ENCODE peak calls at places on chromosomes 6 and 20, in eight cellular contexts. One of them, this sample, is unnamed.

GRCh38 chr6:44590471-44590870 is 203.0 kb downstream of the CDC5L start:
- DNase-seq in caudate nucleus: no peak
- DNase-seq in upper lobe of left lung: no peak
- DNase-seq in choroid plexus epithelial cell: no peak
- DNase-seq in Panc1: no peak
- DNase-seq in GDM1: no peak
- DNase-seq in NCI-H1105 treated with DMSO at 0.1 percent for 48 hours: no peak
- DNase-seq in stimulated activated CD8-positive, alpha-beta memory T cell treated with anti-CD3 and anti-CD28 coated beads, Interleukin-4, amount 100 ng/mL, for 4 hours: no peak
- DNase-seq in this sample: peak

GRCh38 chr6:29626948-29627761 is 5.8 kb downstream of the GABBR1 start:
- DNase-seq in GDM1: no peak
- DNase-seq in NCI-H1105 treated with DMSO at 0.1 percent for 48 hours: no peak
- DNase-seq in Panc1: no peak
- DNase-seq in stimulated activated CD8-positive, alpha-beta memory T cell treated with anti-CD3 and anti-CD28 coated beads, Interleukin-4, amount 100 ng/mL, for 4 hours: no peak
- DNase-seq in caudate nucleus: peak
- DNase-seq in upper lobe of left lung: peak
- DNase-seq in choroid plexus epithelial cell: no peak
- DNase-seq in this sample: no peak

GRCh38 chr6:52307900-52308372 is 23.4 kb upstream of the MCM3 start:
- DNase-seq in Panc1: no peak
- DNase-seq in stimulated activated CD8-positive, alpha-beta memory T cell treated with anti-CD3 and anti-CD28 coated beads, Interleukin-4, amount 100 ng/mL, for 4 hours: no peak
- DNase-seq in GDM1: peak
- DNase-seq in NCI-H1105 treated with DMSO at 0.1 percent for 48 hours: no peak
- DNase-seq in caudate nucleus: no peak
- DNase-seq in choroid plexus epithelial cell: no peak
- DNase-seq in upper lobe of left lung: no peak
- DNase-seq in this sample: no peak

GRCh38 chr20:1324598-1325172 is 4.3 kb downstream of the SDCBP2 start:
- DNase-seq in Panc1: no peak
- DNase-seq in stimulated activated CD8-positive, alpha-beta memory T cell treated with anti-CD3 and anti-CD28 coated beads, Interleukin-4, amount 100 ng/mL, for 4 hours: peak
- DNase-seq in NCI-H1105 treated with DMSO at 0.1 percent for 48 hours: no peak
- DNase-seq in caudate nucleus: no peak
- DNase-seq in GDM1: no peak
- DNase-seq in choroid plexus epithelial cell: peak
- DNase-seq in upper lobe of left lung: no peak
- DNase-seq in this sample: peak

GRCh38 chr6:51953246-51953645 is 134.2 kb downstream of the PKHD1 start:
- DNase-seq in upper lobe of left lung: no peak
- DNase-seq in stimulated activated CD8-positive, alpha-beta memory T cell treated with anti-CD3 and anti-CD28 coated beads, Interleukin-4, amount 100 ng/mL, for 4 hours: no peak
- DNase-seq in choroid plexus epithelial cell: no peak
- DNase-seq in Panc1: no peak
- DNase-seq in GDM1: no peak
- DNase-seq in NCI-H1105 treated with DMSO at 0.1 percent for 48 hours: no peak
- DNase-seq in caudate nucleus: no peak
- DNase-seq in this sample: no peak

GRCh38 chr6:5300206-5300764 is 39.0 kb downstream of the FARS2 start:
- DNase-seq in choroid plexus epithelial cell: no peak
- DNase-seq in NCI-H1105 treated with DMSO at 0.1 percent for 48 hours: no peak
- DNase-seq in stimulated activated CD8-positive, alpha-beta memory T cell treated with anti-CD3 and anti-CD28 coated beads, Interleukin-4, amount 100 ng/mL, for 4 hours: no peak
- DNase-seq in caudate nucleus: no peak
- DNase-seq in GDM1: no peak
- DNase-seq in upper lobe of left lung: no peak
- DNase-seq in Panc1: no peak
- DNase-seq in this sample: no peak

GRCh38 chr6:151060096-151060741 is 179.5 kb upstream of the AKAP12 start:
- DNase-seq in GDM1: no peak
- DNase-seq in stimulated activated CD8-positive, alpha-beta memory T cell treated with anti-CD3 and anti-CD28 coated beads, Interleukin-4, amount 100 ng/mL, for 4 hours: no peak
- DNase-seq in caudate nucleus: no peak
- DNase-seq in upper lobe of left lung: no peak
- DNase-seq in NCI-H1105 treated with DMSO at 0.1 percent for 48 hours: no peak
- DNase-seq in choroid plexus epithelial cell: peak
- DNase-seq in Panc1: peak
- DNase-seq in this sample: peak

GRCh38 chr6:90537027-90537426 is 49.8 kb downstream of the MAP3K7 start:
- DNase-seq in caudate nucleus: no peak
- DNase-seq in NCI-H1105 treated with DMSO at 0.1 percent for 48 hours: no peak
- DNase-seq in GDM1: no peak
- DNase-seq in choroid plexus epithelial cell: peak
- DNase-seq in upper lobe of left lung: no peak
- DNase-seq in stimulated activated CD8-positive, alpha-beta memory T cell treated with anti-CD3 and anti-CD28 coated beads, Interleukin-4, amount 100 ng/mL, for 4 hours: no peak
- DNase-seq in Panc1: no peak
- DNase-seq in this sample: no peak

GRCh38 chr20:47297746-47298145 is 58.8 kb downstream of the ZMYND8 start:
- DNase-seq in stimulated activated CD8-positive, alpha-beta memory T cell treated with anti-CD3 and anti-CD28 coated beads, Interleukin-4, amount 100 ng/mL, for 4 hours: no peak
- DNase-seq in NCI-H1105 treated with DMSO at 0.1 percent for 48 hours: no peak
- DNase-seq in upper lobe of left lung: no peak
- DNase-seq in caudate nucleus: no peak
- DNase-seq in choroid plexus epithelial cell: no peak
- DNase-seq in Panc1: no peak
- DNase-seq in GDM1: no peak
- DNase-seq in this sample: no peak

GRCh38 chr20:63768591-63769515 is 29.3 kb downstream of the SLC2A4RG start:
- DNase-seq in choroid plexus epithelial cell: no peak
- DNase-seq in stimulated activated CD8-positive, alpha-beta memory T cell treated with anti-CD3 and anti-CD28 coated beads, Interleukin-4, amount 100 ng/mL, for 4 hours: no peak
- DNase-seq in upper lobe of left lung: no peak
- DNase-seq in NCI-H1105 treated with DMSO at 0.1 percent for 48 hours: no peak
- DNase-seq in caudate nucleus: no peak
- DNase-seq in Panc1: no peak
- DNase-seq in GDM1: no peak
- DNase-seq in this sample: no peak

GRCh38 chr6:85360794-85361642 is 88.9 kb upstream of the NT5E start:
- DNase-seq in Panc1: peak
- DNase-seq in choroid plexus epithelial cell: peak
- DNase-seq in GDM1: no peak
- DNase-seq in stimulated activated CD8-positive, alpha-beta memory T cell treated with anti-CD3 and anti-CD28 coated beads, Interleukin-4, amount 100 ng/mL, for 4 hours: no peak
- DNase-seq in NCI-H1105 treated with DMSO at 0.1 percent for 48 hours: no peak
- DNase-seq in upper lobe of left lung: no peak
- DNase-seq in caudate nucleus: no peak
- DNase-seq in this sample: no peak

GRCh38 chr6:6557871-6558270 is 30.6 kb upstream of the LY86 start:
- DNase-seq in Panc1: no peak
- DNase-seq in choroid plexus epithelial cell: no peak
- DNase-seq in GDM1: no peak
- DNase-seq in caudate nucleus: no peak
- DNase-seq in stimulated activated CD8-positive, alpha-beta memory T cell treated with anti-CD3 and anti-CD28 coated beads, Interleukin-4, amount 100 ng/mL, for 4 hours: no peak
- DNase-seq in NCI-H1105 treated with DMSO at 0.1 percent for 48 hours: no peak
- DNase-seq in upper lobe of left lung: no peak
- DNase-seq in this sample: no peak

GRCh38 chr6:170287371-170287876 is 3.5 kb downstream of the DLL1 start:
- DNase-seq in stimulated activated CD8-positive, alpha-beta memory T cell treated with anti-CD3 and anti-CD28 coated beads, Interleukin-4, amount 100 ng/mL, for 4 hours: no peak
- DNase-seq in GDM1: no peak
- DNase-seq in Panc1: no peak
- DNase-seq in upper lobe of left lung: no peak
- DNase-seq in NCI-H1105 treated with DMSO at 0.1 percent for 48 hours: no peak
- DNase-seq in choroid plexus epithelial cell: no peak
- DNase-seq in caudate nucleus: no peak
- DNase-seq in this sample: no peak

This sample was measured in osteocyte.